ENCODE peak calls at places on chromosomes 2 and 18, in nine cellular contexts. V is tibial nerve; G is CD4-positive, alpha-beta T cell; D is body of pancreas; J is AG04450; W is Karpas-422; E is brain microvascular endothelial cell; T is BE2C; Y is breast epithelium. N is an unnamed sample.
A peak's percentile ranks its signal among the peaks of the same experiment; 100 is the strongest.

GRCh38 chr2:207160115-207160514 is 5.6 kb downstream of the KLF7 start:
- DNase-seq in V (no peak), G (no peak), D (no peak), J (no peak), W (no peak), E (no peak), T (no peak), Y (no peak), N (no peak)

GRCh38 chr2:168107322-168107721 is 140.1 kb downstream of the STK39 start:
- DNase-seq in V (no peak), G (no peak), D (no peak), J (no peak), W (no peak), E (no peak), T (no peak), Y (no peak), N (no peak)

GRCh38 chr2:181813963-181814565 is 77.5 kb upstream of the ITPRID2 start:
- DNase-seq in V (peak; percentile 18), G (no peak), D (peak; percentile 37), J (peak; percentile 56), W (no peak), E (peak; percentile 76), T (no peak), Y (no peak), N (no peak)

GRCh38 chr18:46338761-46339160 is 234.6 kb downstream of the HAUS1 start:
- DNase-seq in V (no peak), G (no peak), D (no peak), J (no peak), W (no peak), E (no peak), T (no peak), Y (no peak), N (no peak)

GRCh38 chr2:72325592-72326422 is 178.1 kb upstream of the CYP26B1 start:
- DNase-seq in V (no peak), G (no peak), D (peak; percentile 10), J (no peak), W (peak; percentile 81), E (peak; percentile 6), T (peak; percentile 6), Y (no peak), N (peak; percentile 46)

GRCh38 chr2:179703702-179704101 is 157.7 kb downstream of the ZNF385B start:
- DNase-seq in V (no peak), G (no peak), D (no peak), J (no peak), W (no peak), E (no peak), T (no peak), Y (no peak), N (no peak)

GRCh38 chr18:5895886-5896740 is 791 bp upstream of the TMEM200C start:
- DNase-seq in V (no peak), G (no peak), D (peak; percentile 5), J (no peak), W (no peak), E (no peak), T (no peak), Y (peak; percentile 44), N (peak; percentile 15)

GRCh38 chr2:216350214-216350789 is 22.0 kb downstream of the MARCHF4 start:
- DNase-seq in V (no peak), G (no peak), D (no peak), J (no peak), W (no peak), E (peak; percentile 86), T (no peak), Y (no peak), N (no peak)

GRCh38 chr18:68604256-68604655 is 110.7 kb downstream of the TMX3 start:
- DNase-seq in V (no peak), G (no peak), D (no peak), J (no peak), W (no peak), E (no peak), T (no peak), Y (no peak), N (no peak)

GRCh38 chr2:73228631-73229030 is 4.4 kb downstream of the PRADC1 start:
- DNase-seq in V (no peak), G (no peak), D (no peak), J (no peak), W (no peak), E (no peak), T (no peak), Y (no peak), N (no peak)

GRCh38 chr2:120894936-120895335 is 159.3 kb downstream of the GLI2 start:
- DNase-seq in V (no peak), G (no peak), D (no peak), J (no peak), W (no peak), E (no peak), T (no peak), Y (no peak), N (no peak)

GRCh38 chr18:9743200-9744016 is 35.3 kb downstream of the RAB31 start:
- DNase-seq in V (no peak), G (no peak), D (peak; percentile 51), J (peak; percentile 74), W (peak; percentile 34), E (peak; percentile 98), T (peak; percentile 37), Y (peak; percentile 50), N (peak; percentile 48)

GRCh38 chr2:111667001-111667400 is 217.0 kb downstream of the ANAPC1 start:
- DNase-seq in V (peak; percentile 4), G (no peak), D (no peak), J (no peak), W (no peak), E (no peak), T (no peak), Y (no peak), N (no peak)

GRCh38 chr2:41880561-41881243 is 167.1 kb upstream of the PKDCC start:
- DNase-seq in V (no peak), G (no peak), D (no peak), J (no peak), W (no peak), E (no peak), T (no peak), Y (no peak), N (no peak)

GRCh38 chr2:88874063-88874657 is 182.7 kb downstream of the RPIA start:
- DNase-seq in V (peak; percentile 68), G (peak; percentile 13), D (peak; percentile 62), J (no peak), W (no peak), E (peak; percentile 56), T (peak; percentile 27), Y (no peak), N (peak; percentile 58)

GRCh38 chr18:2958819-2959298 is 54.1 kb downstream of the LPIN2 start:
- DNase-seq in V (no peak), G (no peak), D (no peak), J (no peak), W (no peak), E (no peak), T (no peak), Y (peak; percentile 31), N (no peak)

GRCh38 chr18:11666176-11666575 is 22.9 kb upstream of the GNAL start:
- DNase-seq in V (no peak), G (no peak), D (no peak), J (no peak), W (no peak), E (no peak), T (no peak), Y (no peak), N (no peak)
- H3K27me3 ChIP-seq in V (no peaks in the 10 kb centered on the region), G (no peaks in the 10 kb centered on the region), D (no peaks in the 10 kb centered on the region), J (no peaks in the 10 kb centered on the region), W (no peaks in the 10 kb centered on the region), E (peaks cover 3% of the 10 kb centered on the region), T (no peaks in the 10 kb centered on the region), Y (no peaks in the 10 kb centered on the region), N (peaks cover 2% of the 10 kb centered on the region)

GRCh38 chr2:99524056-99524455 is 34.2 kb upstream of the REV1 start:
- DNase-seq in V (no peak), G (no peak), D (no peak), J (no peak), W (no peak), E (no peak), T (no peak), Y (no peak), N (no peak)

GRCh38 chr2:99522155-99522554 is 32.3 kb upstream of the REV1 start:
- DNase-seq in V (no peak), G (no peak), D (no peak), J (no peak), W (no peak), E (no peak), T (no peak), Y (no peak), N (no peak)

DNA sequence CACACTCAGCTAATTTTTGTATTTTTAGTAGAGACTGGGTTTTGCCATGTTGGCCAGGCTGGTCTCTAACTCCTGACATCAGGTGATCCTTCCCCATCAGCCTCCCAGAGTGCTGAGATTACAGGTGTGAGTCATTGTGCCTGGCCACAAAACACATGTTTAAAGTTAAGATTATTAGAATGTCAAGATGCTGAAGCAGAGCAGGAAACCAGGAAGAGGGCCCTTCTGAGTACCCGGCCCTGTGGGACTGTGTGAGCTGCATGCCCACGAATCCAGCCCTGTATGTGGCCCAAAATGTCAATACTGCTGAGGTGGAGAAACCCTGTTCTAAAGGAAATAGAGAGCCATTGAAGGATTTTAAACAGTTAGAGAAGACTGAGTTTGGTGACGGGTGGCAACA is 31.0 kb upstream of the REV1 start:
- DNase-seq in V (no peak), G (no peak), D (no peak), J (no peak), W (no peak), E (no peak), T (no peak), Y (no peak), N (no peak)
- H3K27me3 ChIP-seq in V (no peaks in the 10 kb centered on the region), G (no peaks in the 10 kb centered on the region), D (no peaks in the 10 kb centered on the region), J (peaks cover 9% of the 10 kb centered on the region), W (no peaks in the 10 kb centered on the region), E (no peaks in the 10 kb centered on the region), T (no peaks in the 10 kb centered on the region), Y (no peaks in the 10 kb centered on the region), N (no peaks in the 10 kb centered on the region)

GRCh38 chr2:6421094-6421493 is 444.6 kb downstream of the CMPK2 start:
- DNase-seq in V (no peak), G (no peak), D (no peak), J (no peak), W (no peak), E (no peak), T (no peak), Y (no peak), N (no peak)

GRCh38 chr2:6421888-6422287 is 443.8 kb downstream of the CMPK2 start:
- DNase-seq in V (no peak), G (no peak), D (no peak), J (no peak), W (no peak), E (no peak), T (no peak), Y (no peak), N (no peak)

GRCh38 chr2:6425037-6425436 is 440.7 kb downstream of the CMPK2 start:
- DNase-seq in V (no peak), G (no peak), D (no peak), J (no peak), W (no peak), E (no peak), T (no peak), Y (no peak), N (no peak)

GRCh38 chr2:6423944-6424343 is 441.8 kb downstream of the CMPK2 start:
- DNase-seq in V (no peak), G (no peak), D (no peak), J (no peak), W (peak; percentile 61), E (no peak), T (no peak), Y (no peak), N (no peak)

GRCh38 chr2:6423131-6423530 is 442.6 kb downstream of the CMPK2 start:
- DNase-seq in V (no peak), G (no peak), D (no peak), J (no peak), W (no peak), E (no peak), T (no peak), Y (no peak), N (no peak)
- H3K27me3 ChIP-seq in V (no peaks in the 10 kb centered on the region), G (no peaks in the 10 kb centered on the region), D (no peaks in the 10 kb centered on the region), J (no peaks in the 10 kb centered on the region), W (no peaks in the 10 kb centered on the region), E (no peaks in the 10 kb centered on the region), T (no peaks in the 10 kb centered on the region), Y (no peaks in the 10 kb centered on the region), N (no peaks in the 10 kb centered on the region)

GRCh38 chr2:236165491-236166156 is 2.6 kb downstream of the GBX2 start:
- DNase-seq in V (no peak), G (no peak), D (no peak), J (no peak), W (no peak), E (no peak), T (no peak), Y (no peak), N (no peak)
- H3K27me3 ChIP-seq in V (peaks cover 5% of the 10 kb centered on the region), G (peaks cover 90% of the 10 kb centered on the region), D (peaks cover 77% of the 10 kb centered on the region), J (peaks cover 92% of the 10 kb centered on the region), W (no peaks in the 10 kb centered on the region), E (peaks cover 30% of the 10 kb centered on the region), T (peaks cover 90% of the 10 kb centered on the region), Y (peaks cover 20% of the 10 kb centered on the region), N (no peaks in the 10 kb centered on the region)

N was measured in Caco-2.